ENCODE peak calls at places on chromosome 7, in five cellular contexts. X is Peyer's patch, H is A549, M is K562, Y is heart left ventricle. F is an unnamed sample. For H3K4me1, the result is how much of the 10 kb centered on the place peaks cover.

GRCh38 chr7:43869898-43870240 is 552 bp upstream of the MRPS24 start:
- DNase-seq in X (no peak), H (peak), M (peak), Y (peak), F (peak)

GRCh38 chr7:28774529-28775057 is 183.5 kb downstream of the TRIL start:
- DNase-seq in X (no peak), H (no peak), M (no peak), Y (no peak), F (no peak)

GRCh38 chr7:151780626-151781025 is 96.3 kb downstream of the PRKAG2 start:
- DNase-seq in X (no peak), H (no peak), M (no peak), Y (no peak), F (peak)

GRCh38 chr7:155007947-155008346 is 5.0 kb upstream of the PAXIP1 start:
- DNase-seq in X (no peak), H (peak), M (peak), Y (no peak), F (no peak)

GRCh38 chr7:139731802-139732470 is 45.9 kb downstream of the HIPK2 start:
- DNase-seq in X (peak), H (peak), M (no peak), Y (peak), F (no peak)

GRCh38 chr7:142579946-142580345 is 169.3 kb upstream of the PRSS1 start:
- DNase-seq in X (no peak), H (no peak), M (no peak), Y (no peak), F (no peak)

GRCh38 chr7:75650062-75650461 is 88.7 kb downstream of the HIP1 start:
- DNase-seq in X (no peak), H (no peak), M (peak), Y (no peak), F (no peak)

GRCh38 chr7:130894146-130895005 is 160.4 kb upstream of the KLF14 start:
- DNase-seq in X (peak), H (peak), M (peak), Y (peak), F (no peak)

GRCh38 chr7:112937651-112938390 is 147.6 kb upstream of the TMEM168 start:
- DNase-seq in X (no peak), H (no peak), M (no peak), Y (no peak), F (no peak)

GRCh38 chr7:112940314-112940732 is 146.3 kb downstream of the GPR85 start:
- DNase-seq in X (no peak), H (no peak), M (no peak), Y (no peak), F (no peak)

GRCh38 chr7:112938895-112939588 is 147.6 kb downstream of the GPR85 start:
- DNase-seq in X (peak), H (peak), M (peak), Y (peak), F (peak)

GRCh38 chr7:112942981-112943380 is 143.6 kb downstream of the GPR85 start:
- DNase-seq in X (no peak), H (no peak), M (no peak), Y (no peak), F (no peak)

GRCh38 chr7:112939589-112940313 is 146.9 kb downstream of the GPR85 start:
- DNase-seq in X (peak), H (peak), M (peak), Y (peak), F (peak)
- TF ChIP-seq POLR2A in X (no peak), H (peak), M (peak), Y (no peak), F (no peak)

DNA sequence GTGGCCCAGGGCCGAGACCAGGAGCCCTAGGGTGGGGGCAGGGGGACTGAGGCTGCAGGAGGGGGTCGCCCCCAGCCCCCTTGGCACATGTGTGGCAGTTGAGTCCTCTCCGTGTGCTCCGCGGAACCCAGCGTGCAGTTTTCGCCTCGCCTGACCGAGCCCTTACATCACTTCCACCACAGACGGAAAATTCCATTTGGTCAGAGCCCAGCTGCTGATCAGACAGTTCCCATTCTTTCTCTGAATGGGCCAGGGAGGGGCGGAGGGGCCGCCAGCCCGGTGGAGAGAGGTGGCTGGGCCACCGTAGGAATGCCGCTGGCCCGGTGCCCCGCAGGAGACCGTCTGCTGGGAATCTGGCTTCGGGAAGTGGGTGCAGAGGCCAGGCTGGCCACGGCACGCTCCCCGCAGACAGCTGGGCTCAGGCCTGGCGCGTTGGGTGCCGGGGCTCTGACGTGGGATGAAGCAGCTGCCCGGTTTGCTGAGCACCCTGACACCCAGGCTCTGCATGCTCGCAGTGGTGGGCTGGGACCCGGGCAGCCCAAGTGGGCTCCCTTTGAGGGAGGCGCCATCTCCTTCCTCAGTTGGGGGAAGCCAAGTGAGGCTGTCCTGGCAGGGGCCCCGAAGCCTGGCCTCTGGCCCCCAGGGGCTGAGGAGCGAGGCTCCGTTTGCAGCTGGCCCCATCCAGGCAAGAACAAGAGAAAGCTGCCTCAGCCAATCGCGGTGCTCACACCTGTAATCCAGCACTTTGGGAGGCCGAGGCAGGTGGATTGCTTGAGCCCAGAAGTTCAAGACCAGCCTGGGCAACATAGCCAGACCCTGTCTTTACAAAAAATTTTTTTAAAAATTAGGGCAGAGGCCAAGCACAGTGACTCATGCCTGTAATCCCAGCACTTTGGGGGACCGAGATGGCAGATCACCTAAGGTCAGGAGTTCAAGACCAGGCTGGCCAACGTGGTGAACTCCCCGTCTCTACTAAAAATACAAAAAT is 9.9 kb downstream of the TTYH3 start:
- DNase-seq in X (peak), H (no peak), M (no peak), Y (peak), F (peak)
- H3K4me3 ChIP-seq in X (peak), H (no peak), M (no peak), Y (peak), F (no peak)

GRCh38 chr7:127821146-127821545 is 169.2 kb downstream of the SND1 start:
- DNase-seq in X (no peak), H (no peak), M (no peak), Y (no peak), F (no peak)
- H3K4me1 ChIP-seq in X (under half), H (under half), M (under half), Y (under half), F (under half)

DNA sequence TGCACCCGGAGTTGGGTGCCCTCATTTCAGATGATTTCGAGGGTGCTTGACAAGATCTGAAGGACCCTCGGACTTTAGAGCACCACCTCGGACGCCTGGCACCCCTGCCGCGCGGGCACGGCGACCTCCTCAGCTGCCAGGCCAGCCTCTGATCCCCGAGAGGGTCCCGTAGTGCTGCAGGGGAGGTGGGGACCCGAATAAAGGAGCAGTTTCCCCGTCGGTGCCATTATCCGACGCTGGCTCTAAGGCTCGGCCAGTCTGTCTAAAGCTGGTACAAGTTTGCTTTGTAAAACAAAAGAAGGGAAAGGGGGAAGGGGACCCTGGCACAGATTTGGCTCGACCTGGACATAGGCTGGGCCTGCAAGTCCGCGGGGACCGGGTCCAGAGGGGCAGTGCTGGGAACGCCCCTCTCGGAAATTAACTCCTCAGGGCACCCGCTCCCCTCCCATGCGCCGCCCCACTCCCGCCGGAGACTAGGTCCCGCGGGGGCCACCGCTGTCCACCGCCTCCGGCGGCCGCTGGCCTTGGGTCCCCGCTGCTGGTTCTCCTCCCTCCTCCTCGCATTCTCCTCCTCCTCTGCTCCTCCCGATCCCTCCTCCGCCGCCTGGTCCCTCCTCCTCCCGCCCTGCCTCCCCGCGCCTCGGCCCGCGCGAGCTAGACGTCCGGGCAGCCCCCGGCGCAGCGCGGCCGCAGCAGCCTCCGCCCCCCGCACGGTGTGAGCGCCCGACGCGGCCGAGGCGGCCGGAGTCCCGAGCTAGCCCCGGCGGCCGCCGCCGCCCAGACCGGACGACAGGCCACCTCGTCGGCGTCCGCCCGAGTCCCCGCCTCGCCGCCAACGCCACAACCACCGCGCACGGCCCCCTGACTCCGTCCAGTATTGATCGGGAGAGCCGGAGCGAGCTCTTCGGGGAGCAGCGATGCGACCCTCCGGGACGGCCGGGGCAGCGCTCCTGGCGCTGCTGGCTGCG is at the start of gene EGFR:
- DNase-seq in X (peak), H (peak), M (no peak), Y (peak), F (peak)
- TF ChIP-seq POLR2A in X (peak), H (peak), M (no peak), Y (no peak), F (no peak)